ENCODE peak calls at places on chromosomes 5 and 9, in seven cellular contexts. Z is endothelial cell of umbilical vein; K is gastrocnemius medialis; E is AG04449; G is lower lobe of right lung; O is CD8-positive, alpha-beta T cell; R is AG10803. Y is an unnamed sample.

GRCh38 chr9:4425358-4426045 is 64.8 kb upstream of the SLC1A1 start:
- DNase-seq in Z (peak; percentile 63), K (no peak), E (no peak), G (no peak), O (no peak), R (peak; percentile 58), Y (no peak)

GRCh38 chr5:54383225-54383624 is 72.3 kb upstream of the HSPB3 start:
- DNase-seq in Z (no peak), K (no peak), E (no peak), G (no peak), O (no peak), R (peak; percentile 63), Y (no peak)

GRCh38 chr5:128163991-128164390 is 80.4 kb downstream of the SLC12A2 start:
- DNase-seq in Z (peak; percentile 46), K (no peak), E (peak; percentile 3), G (no peak), O (no peak), R (no peak), Y (no peak)

GRCh38 chr5:154198611-154199230 is 8.2 kb downstream of the GALNT10 start:
- DNase-seq in Z (peak; percentile 83), K (no peak), E (no peak), G (no peak), O (no peak), R (peak; percentile 87), Y (no peak)

GRCh38 chr9:89605181-89606048 is 603 bp downstream of the GADD45G start:
- DNase-seq in Z (peak; percentile 42), K (peak; percentile 57), E (no peak), G (peak; percentile 82), O (peak; percentile 73), R (no peak), Y (no peak)

GRCh38 chr5:128574041-128574440 is 36.0 kb upstream of the FBN2 start:
- DNase-seq in Z (no peak), K (no peak), E (no peak), G (no peak), O (no peak), R (no peak), Y (no peak)

GRCh38 chr5:55509768-55510522 is 24.8 kb downstream of the PLPP1 start:
- DNase-seq in Z (peak; percentile 49), K (no peak), E (no peak), G (no peak), O (no peak), R (no peak), Y (no peak)

GRCh38 chr5:179217956-179218355 is 127.3 kb downstream of the ADAMTS2 start:
- DNase-seq in Z (no peak), K (no peak), E (no peak), G (no peak), O (no peak), R (no peak), Y (no peak)

GRCh38 chr5:66884589-66885228 is 288.5 kb downstream of the MAST4 start:
- DNase-seq in Z (no peak), K (no peak), E (no peak), G (no peak), O (no peak), R (no peak), Y (no peak)

GRCh38 chr9:134206317-134207300 is 42.2 kb upstream of the RNU6ATAC start:
- DNase-seq in Z (no peak), K (peak; percentile 11), E (no peak), G (peak; percentile 24), O (no peak), R (no peak), Y (no peak)

GRCh38 chr5:176542135-176542595 is 5.0 kb upstream of the RNF44 start:
- DNase-seq in Z (no peak), K (no peak), E (no peak), G (no peak), O (peak; percentile 68), R (no peak), Y (no peak)

GRCh38 chr5:56480305-56481146 is 247.4 kb upstream of the ANKRD55 start:
- DNase-seq in Z (peak; percentile 58), K (peak; percentile 16), E (no peak), G (peak; percentile 63), O (no peak), R (peak; percentile 44), Y (peak; percentile 66)

GRCh38 chr5:170571885-170572284 is 68.1 kb downstream of the KCNIP1 start:
- DNase-seq in Z (peak; percentile 11), K (no peak), E (no peak), G (no peak), O (no peak), R (no peak), Y (no peak)

GRCh38 chr5:57207681-57208080 is 33.8 kb downstream of the GPBP1 start:
- DNase-seq in Z (no peak), K (no peak), E (no peak), G (no peak), O (no peak), R (no peak), Y (no peak)

GRCh38 chr5:14153932-14154646 is 10.9 kb downstream of the TRIO start:
- DNase-seq in Z (peak; percentile 97), K (peak; percentile 78), E (no peak), G (peak; percentile 57), O (no peak), R (peak; percentile 79), Y (no peak)

GRCh38 chr9:33170464-33171156 is 3.5 kb upstream of the B4GALT1 start:
- DNase-seq in Z (no peak), K (peak; percentile 82), E (no peak), G (peak; percentile 70), O (peak; percentile 47), R (no peak), Y (no peak)

GRCh38 chr9:1709347-1709746 is 305.8 kb upstream of the SMARCA2 start:
- DNase-seq in Z (no peak), K (no peak), E (no peak), G (no peak), O (no peak), R (peak; percentile 39), Y (no peak)

GRCh38 chr5:164353155-164353554 is 847.7 kb downstream of the MAT2B start:
- DNase-seq in Z (no peak), K (no peak), E (no peak), G (no peak), O (no peak), R (no peak), Y (peak; percentile 54)

GRCh38 chr5:39093351-39093749 is 19.2 kb upstream of the RICTOR start:
- DNase-seq in Z (peak; percentile 63), K (no peak), E (no peak), G (no peak), O (no peak), R (no peak), Y (peak; percentile 83)

GRCh38 chr5:161165998-161166660 is 314.1 kb upstream of the ATP10B start:
- DNase-seq in Z (no peak), K (no peak), E (no peak), G (no peak), O (no peak), R (no peak), Y (no peak)

GRCh38 chr5:107466233-107466769 is 204.4 kb downstream of the EFNA5 start:
- DNase-seq in Z (peak; percentile 69), K (no peak), E (peak; percentile 59), G (no peak), O (no peak), R (peak; percentile 39), Y (peak; percentile 92)

DNA sequence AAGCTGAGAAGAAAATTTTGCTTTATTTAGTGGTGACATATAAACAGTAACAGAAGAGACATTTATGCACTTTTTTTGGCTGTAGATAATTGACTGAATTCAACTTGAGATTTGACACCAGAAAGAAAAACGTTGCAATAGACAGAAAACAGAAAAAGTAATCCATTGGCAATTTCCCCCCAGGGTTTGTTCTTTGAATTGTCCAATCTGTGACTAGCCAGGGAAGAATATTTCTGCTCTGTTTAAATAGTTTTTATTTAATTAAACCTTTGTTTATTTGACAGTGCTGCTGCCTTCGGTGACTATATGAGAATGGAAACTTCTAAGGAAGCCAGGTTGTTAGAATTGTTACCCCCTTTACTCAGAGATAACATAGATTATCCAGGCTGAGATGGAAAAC is 210.6 kb downstream of the DEPDC1B start:
- DNase-seq in Z (no peak), K (no peak), E (no peak), G (no peak), O (no peak), R (no peak), Y (no peak)
- H3K4me3 ChIP-seq in Z (no peak overlapping the region), K (no peak overlapping the region), E (no peak overlapping the region), G (no peak overlapping the region), O (no peak overlapping the region), R (no peak overlapping the region), Y (no peak overlapping the region)

DNA sequence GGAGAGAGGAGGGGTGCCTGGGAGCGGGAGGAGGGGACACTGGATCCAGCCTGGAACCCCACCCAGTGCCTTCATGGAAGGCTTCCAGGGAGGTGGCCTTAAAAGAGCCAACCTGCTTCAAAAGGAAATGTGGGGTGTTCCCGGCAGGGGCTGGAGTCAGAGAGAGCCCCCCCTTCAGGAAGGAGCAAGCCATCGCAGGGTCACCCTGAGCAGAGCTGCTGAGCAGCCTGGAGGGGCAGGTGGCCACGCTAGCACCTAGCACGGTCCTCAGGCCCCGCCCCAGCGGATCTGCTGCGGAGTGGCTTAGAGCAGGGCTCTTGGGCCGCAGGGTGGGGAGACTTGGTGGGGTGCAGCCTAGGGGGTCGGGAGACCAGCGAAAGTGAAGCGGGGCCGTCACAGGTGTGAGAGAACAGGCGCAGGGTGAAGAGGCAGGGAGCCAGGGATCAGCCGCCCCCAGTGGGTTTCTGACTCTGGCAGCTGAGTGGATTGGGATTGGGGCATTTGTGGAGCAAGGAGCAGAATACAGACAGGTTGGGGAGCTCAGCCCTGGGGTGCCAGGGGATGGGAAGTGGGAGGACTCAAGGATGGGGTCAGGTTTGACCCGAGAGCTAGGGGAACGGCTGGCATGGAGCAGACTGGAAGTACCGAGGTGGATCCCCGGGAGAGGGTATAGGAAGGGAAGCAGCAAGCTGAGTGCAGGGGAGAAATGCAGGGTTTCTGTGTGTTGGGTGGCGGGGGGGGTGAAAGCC is 1.5 kb downstream of the LCN2 start:
- DNase-seq in Z (no peak), K (no peak), E (no peak), G (peak; percentile 55), O (no peak), R (no peak), Y (no peak)
- TF ChIP-seq CTCF in Z (peak; percentile 22), K (no peak), E (no peak), G (no peak), O (no peak), R (peak; percentile 11), Y (peak; percentile 48)

GRCh38 chr5:147507480-147508126 is 2.3 kb downstream of the DPYSL3 start:
- DNase-seq in Z (peak; percentile 88), K (no peak), E (no peak), G (no peak), O (no peak), R (peak; percentile 72), Y (no peak)
- H3K4me3 ChIP-seq in Z (peak overlapping the region; percentile 85), K (peak overlapping the region; percentile 79), E (peak overlapping the region; percentile 82), G (peak overlapping the region; percentile 66), O (no peak overlapping the region), R (peak overlapping the region; percentile 97), Y (no peak overlapping the region)

DNA sequence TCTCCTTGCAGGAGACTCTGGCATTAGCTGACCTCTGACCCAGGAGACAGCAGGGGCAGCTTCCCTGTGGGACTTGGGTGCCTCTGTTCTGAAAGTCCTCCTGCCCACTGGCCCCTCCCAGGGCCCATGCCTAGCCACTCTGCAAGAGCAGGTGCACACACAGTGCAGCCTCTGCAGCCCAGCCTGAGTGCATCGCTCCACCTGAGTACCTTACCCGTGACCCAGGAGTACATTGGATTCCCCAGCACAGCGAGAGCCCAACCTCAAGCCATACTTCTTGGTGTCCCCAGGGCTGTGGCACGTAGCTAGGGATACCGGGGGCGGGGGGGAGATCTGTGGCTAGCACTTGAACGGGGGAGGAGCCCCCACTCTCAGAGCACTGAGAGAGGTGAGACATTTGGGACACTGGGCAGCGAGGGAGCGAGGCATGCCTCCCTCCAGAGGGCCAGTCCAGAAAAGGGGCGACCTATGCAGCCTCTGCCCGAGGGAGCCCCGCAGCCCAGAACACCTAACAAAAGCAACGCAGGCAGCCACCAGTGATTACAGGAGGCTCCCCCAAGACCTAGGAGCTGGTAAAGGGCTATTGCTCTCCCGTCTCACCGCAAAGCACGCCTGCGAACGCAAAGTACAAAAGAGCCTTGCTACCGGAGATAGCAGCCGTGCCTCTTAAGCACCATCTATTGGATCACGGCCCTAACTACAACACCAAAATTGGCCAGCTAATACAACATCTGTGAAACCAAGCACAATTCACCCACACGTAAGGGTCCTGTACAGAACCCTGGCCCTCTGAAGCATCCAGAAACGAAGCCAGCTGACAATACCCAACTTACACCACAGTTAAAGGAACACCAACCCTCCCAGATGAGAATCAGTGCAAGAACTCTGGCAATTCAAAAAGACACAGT is 826 bp upstream of the PRDM9 start:
- DNase-seq in Z (no peak), K (no peak), E (no peak), G (no peak), O (no peak), R (no peak), Y (no peak)
- TF ChIP-seq CTCF in Z (no peak), K (no peak), E (no peak), G (no peak), O (no peak), R (no peak), Y (peak; percentile 16)